ENCODE peak calls at places on chromosome 10, in nine cellular contexts. One of them, this sample, is unnamed.

GRCh38 chr10:6423004-6423403 is 157.1 kb downstream of the PRKCQ start:
- DNase-seq in breast epithelium: no peak
- DNase-seq in B cell: no peak
- DNase-seq in pancreas: no peak
- DNase-seq in lung: no peak
- DNase-seq in GM12865: no peak
- DNase-seq in CD8-positive, alpha-beta T cell: no peak
- DNase-seq in GM13977: no peak
- DNase-seq in esophagus squamous epithelium: no peak
- DNase-seq in this sample: no peak

GRCh38 chr10:90872648-90873020 is 860 bp downstream of the RPP30 start:
- DNase-seq in CD8-positive, alpha-beta T cell: no peak
- DNase-seq in B cell: no peak
- DNase-seq in breast epithelium: no peak
- DNase-seq in GM12865: peak
- DNase-seq in esophagus squamous epithelium: no peak
- DNase-seq in pancreas: no peak
- DNase-seq in lung: no peak
- DNase-seq in GM13977: no peak
- DNase-seq in this sample: no peak

GRCh38 chr10:104059364-104059763 is 26.3 kb downstream of the COL17A1 start:
- DNase-seq in GM13977: no peak
- DNase-seq in GM12865: no peak
- DNase-seq in breast epithelium: no peak
- DNase-seq in pancreas: no peak
- DNase-seq in esophagus squamous epithelium: no peak
- DNase-seq in lung: no peak
- DNase-seq in B cell: no peak
- DNase-seq in CD8-positive, alpha-beta T cell: no peak
- DNase-seq in this sample: no peak

GRCh38 chr10:87671416-87671815 is 11.7 kb downstream of the PAPSS2 start:
- DNase-seq in esophagus squamous epithelium: no peak
- DNase-seq in breast epithelium: no peak
- DNase-seq in lung: no peak
- DNase-seq in GM12865: no peak
- DNase-seq in pancreas: no peak
- DNase-seq in GM13977: no peak
- DNase-seq in B cell: no peak
- DNase-seq in CD8-positive, alpha-beta T cell: no peak
- DNase-seq in this sample: no peak

GRCh38 chr10:94315975-94316464 is 46.7 kb downstream of the NOC3L start:
- DNase-seq in lung: no peak
- DNase-seq in GM12865: no peak
- DNase-seq in pancreas: no peak
- DNase-seq in esophagus squamous epithelium: no peak
- DNase-seq in CD8-positive, alpha-beta T cell: no peak
- DNase-seq in B cell: no peak
- DNase-seq in breast epithelium: no peak
- DNase-seq in GM13977: no peak
- DNase-seq in this sample: no peak

GRCh38 chr10:78202386-78202785 is 168.7 kb downstream of the RPS24 start:
- DNase-seq in breast epithelium: no peak
- DNase-seq in GM13977: no peak
- DNase-seq in pancreas: no peak
- DNase-seq in CD8-positive, alpha-beta T cell: no peak
- DNase-seq in esophagus squamous epithelium: no peak
- DNase-seq in GM12865: no peak
- DNase-seq in B cell: no peak
- DNase-seq in lung: no peak
- DNase-seq in this sample: no peak

GRCh38 chr10:130045801-130046321 is 64.8 kb downstream of the C10orf143 start:
- DNase-seq in GM13977: no peak
- DNase-seq in CD8-positive, alpha-beta T cell: peak
- DNase-seq in GM12865: no peak
- DNase-seq in lung: no peak
- DNase-seq in esophagus squamous epithelium: no peak
- DNase-seq in B cell: no peak
- DNase-seq in pancreas: no peak
- DNase-seq in breast epithelium: no peak
- DNase-seq in this sample: no peak

GRCh38 chr10:122303271-122304053 is 32.4 kb downstream of the BTBD16 start:
- DNase-seq in CD8-positive, alpha-beta T cell: no peak
- DNase-seq in breast epithelium: no peak
- DNase-seq in lung: no peak
- DNase-seq in GM13977: no peak
- DNase-seq in esophagus squamous epithelium: no peak
- DNase-seq in B cell: no peak
- DNase-seq in pancreas: no peak
- DNase-seq in GM12865: no peak
- DNase-seq in this sample: no peak

GRCh38 chr10:48731654-48732053 is 47.0 kb downstream of the WDFY4 start:
- DNase-seq in CD8-positive, alpha-beta T cell: no peak
- DNase-seq in GM12865: no peak
- DNase-seq in GM13977: no peak
- DNase-seq in pancreas: no peak
- DNase-seq in lung: peak
- DNase-seq in B cell: no peak
- DNase-seq in breast epithelium: no peak
- DNase-seq in esophagus squamous epithelium: no peak
- DNase-seq in this sample: no peak

GRCh38 chr10:7410306-7410799 is 481 bp downstream of the SFMBT2 start:
- DNase-seq in CD8-positive, alpha-beta T cell: peak
- DNase-seq in breast epithelium: no peak
- DNase-seq in B cell: peak
- DNase-seq in pancreas: no peak
- DNase-seq in GM12865: peak
- DNase-seq in GM13977: peak
- DNase-seq in esophagus squamous epithelium: no peak
- DNase-seq in lung: no peak
- DNase-seq in this sample: peak

GRCh38 chr10:60944159-60944909 is at the start of gene RHOBTB1:
- DNase-seq in breast epithelium: peak
- DNase-seq in lung: peak
- DNase-seq in esophagus squamous epithelium: no peak
- DNase-seq in pancreas: peak
- DNase-seq in B cell: peak
- DNase-seq in GM12865: peak
- DNase-seq in GM13977: peak
- DNase-seq in CD8-positive, alpha-beta T cell: no peak
- DNase-seq in this sample: peak

GRCh38 chr10:32179836-32180235 is 123.6 kb upstream of the KIF5B start:
- DNase-seq in pancreas: no peak
- DNase-seq in esophagus squamous epithelium: no peak
- DNase-seq in B cell: no peak
- DNase-seq in breast epithelium: no peak
- DNase-seq in GM13977: no peak
- DNase-seq in CD8-positive, alpha-beta T cell: no peak
- DNase-seq in lung: no peak
- DNase-seq in GM12865: no peak
- DNase-seq in this sample: no peak

GRCh38 chr10:58264780-58265179 is 2.9 kb downstream of the IPMK start:
- DNase-seq in GM12865: no peak
- DNase-seq in GM13977: no peak
- DNase-seq in B cell: no peak
- DNase-seq in lung: no peak
- DNase-seq in esophagus squamous epithelium: no peak
- DNase-seq in breast epithelium: no peak
- DNase-seq in pancreas: no peak
- DNase-seq in CD8-positive, alpha-beta T cell: no peak
- DNase-seq in this sample: no peak

DNA sequence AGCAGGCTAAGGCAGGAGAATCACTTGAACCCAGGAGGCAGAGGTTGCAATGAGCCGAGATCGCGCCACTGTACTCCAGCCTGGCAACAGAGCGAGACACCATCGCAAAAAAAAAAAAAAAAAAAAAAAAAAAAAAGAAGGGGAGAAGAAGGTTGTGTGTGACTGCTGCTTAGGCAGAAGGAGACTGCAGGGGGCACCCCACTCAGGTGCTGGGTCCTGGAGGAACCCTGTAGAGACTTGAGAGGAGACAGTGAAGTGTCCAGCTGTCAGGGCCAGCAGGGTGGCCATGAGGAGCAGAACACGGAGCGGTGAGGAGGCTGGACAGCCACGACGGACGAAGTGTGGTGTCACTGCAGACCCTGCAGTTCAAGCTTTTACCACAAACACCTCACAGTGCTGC is 99.0 kb upstream of the NMT2 start:
- DNase-seq in lung: no peak
- DNase-seq in breast epithelium: no peak
- DNase-seq in CD8-positive, alpha-beta T cell: no peak
- DNase-seq in GM12865: no peak
- DNase-seq in pancreas: no peak
- DNase-seq in GM13977: no peak
- DNase-seq in B cell: no peak
- DNase-seq in esophagus squamous epithelium: no peak
- DNase-seq in this sample: no peak
- TF ChIP-seq CTCF in lung: no peak
- TF ChIP-seq CTCF in breast epithelium: no peak
- TF ChIP-seq CTCF in CD8-positive, alpha-beta T cell: no peak
- TF ChIP-seq CTCF in GM12865: no peak
- TF ChIP-seq CTCF in pancreas: no peak
- TF ChIP-seq CTCF in GM13977: no peak
- TF ChIP-seq CTCF in B cell: no peak
- TF ChIP-seq CTCF in esophagus squamous epithelium: no peak
- TF ChIP-seq CTCF in this sample: no peak

DNA sequence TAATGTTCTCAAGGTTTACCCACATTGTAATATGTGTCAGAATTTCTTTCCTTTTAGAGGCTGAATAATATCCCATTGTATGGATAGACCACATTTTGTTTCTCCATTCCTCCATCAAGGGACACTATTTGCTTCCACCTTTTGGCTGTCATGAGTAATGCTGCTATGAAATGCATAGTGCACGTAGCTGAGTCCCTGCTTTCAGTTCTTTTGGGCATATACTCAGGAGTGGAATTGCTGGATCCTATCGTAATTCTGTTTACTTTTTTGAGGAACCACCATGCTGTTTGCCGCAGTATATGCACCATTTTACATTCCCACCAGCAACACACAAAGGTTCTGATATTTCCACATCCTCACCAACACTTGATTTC is 60.0 kb downstream of the PRF1 start:
- DNase-seq in B cell: no peak
- DNase-seq in pancreas: no peak
- DNase-seq in GM12865: no peak
- DNase-seq in breast epithelium: no peak
- DNase-seq in GM13977: no peak
- DNase-seq in CD8-positive, alpha-beta T cell: no peak
- DNase-seq in lung: no peak
- DNase-seq in esophagus squamous epithelium: no peak
- DNase-seq in this sample: no peak
- TF ChIP-seq CTCF in B cell: no peak
- TF ChIP-seq CTCF in pancreas: no peak
- TF ChIP-seq CTCF in GM12865: peak
- TF ChIP-seq CTCF in breast epithelium: no peak
- TF ChIP-seq CTCF in GM13977: peak
- TF ChIP-seq CTCF in CD8-positive, alpha-beta T cell: no peak
- TF ChIP-seq CTCF in lung: no peak
- TF ChIP-seq CTCF in esophagus squamous epithelium: no peak
- TF ChIP-seq CTCF in this sample: no peak

DNA sequence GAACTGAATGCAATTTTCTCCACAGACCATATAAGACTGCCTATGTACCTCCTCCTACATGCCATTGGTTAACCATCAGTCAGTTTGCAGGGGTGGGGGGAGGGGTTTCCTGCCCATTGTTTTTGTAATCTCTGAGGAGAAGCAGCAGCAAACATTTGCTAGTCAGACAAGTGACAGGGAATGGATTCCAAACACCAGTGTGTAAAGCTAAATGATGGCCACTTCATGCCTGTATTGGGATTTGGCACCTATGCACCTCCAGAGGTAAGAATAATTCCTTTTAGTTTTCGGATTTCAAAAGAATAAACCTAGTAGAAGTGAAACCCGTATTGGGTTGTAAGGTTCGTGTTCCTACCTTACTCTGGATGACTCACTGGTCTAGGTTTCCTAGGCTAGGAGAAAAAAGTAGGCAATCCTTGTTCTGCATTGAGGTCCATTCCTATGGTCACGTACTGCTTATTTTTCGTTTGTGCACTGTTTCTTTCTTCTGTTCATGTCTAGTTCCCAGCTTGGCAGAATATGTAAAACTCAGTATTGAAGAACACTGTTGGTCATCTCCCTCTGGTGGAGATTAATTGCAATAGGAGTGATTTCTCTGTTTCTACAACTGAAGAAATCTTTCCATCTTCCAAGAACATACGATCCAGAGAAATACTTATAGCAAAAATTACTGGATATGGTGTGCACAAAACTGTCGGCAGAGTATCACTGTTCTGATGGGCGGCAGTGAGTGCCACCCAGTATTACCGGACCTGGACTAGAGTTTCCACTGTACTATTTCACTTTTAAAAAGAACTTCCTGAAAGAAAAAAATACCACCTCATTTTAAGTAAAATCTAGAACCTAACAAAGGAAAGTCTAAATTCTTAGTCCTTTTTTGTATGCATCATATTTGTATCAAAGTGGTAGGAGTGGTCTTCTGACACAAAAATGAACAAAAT is at the start of gene AKR1C3:
- DNase-seq in lung: no peak
- DNase-seq in esophagus squamous epithelium: no peak
- DNase-seq in CD8-positive, alpha-beta T cell: no peak
- DNase-seq in pancreas: peak
- DNase-seq in GM12865: peak
- DNase-seq in breast epithelium: no peak
- DNase-seq in GM13977: no peak
- DNase-seq in B cell: no peak
- DNase-seq in this sample: no peak
- TF ChIP-seq CTCF in lung: peak
- TF ChIP-seq CTCF in esophagus squamous epithelium: peak
- TF ChIP-seq CTCF in CD8-positive, alpha-beta T cell: peak
- TF ChIP-seq CTCF in pancreas: peak
- TF ChIP-seq CTCF in GM12865: no peak
- TF ChIP-seq CTCF in breast epithelium: peak
- TF ChIP-seq CTCF in GM13977: peak
- TF ChIP-seq CTCF in B cell: peak
- TF ChIP-seq CTCF in this sample: no peak

GRCh38 chr10:85784792-85785191 is 581.8 kb downstream of the GRID1 start:
- DNase-seq in pancreas: no peak
- DNase-seq in B cell: no peak
- DNase-seq in esophagus squamous epithelium: no peak
- DNase-seq in GM13977: no peak
- DNase-seq in GM12865: no peak
- DNase-seq in breast epithelium: no peak
- DNase-seq in CD8-positive, alpha-beta T cell: no peak
- DNase-seq in lung: no peak
- DNase-seq in this sample: no peak

GRCh38 chr10:85788570-85788969 is 578.0 kb downstream of the GRID1 start:
- DNase-seq in esophagus squamous epithelium: no peak
- DNase-seq in GM13977: no peak
- DNase-seq in breast epithelium: no peak
- DNase-seq in CD8-positive, alpha-beta T cell: no peak
- DNase-seq in lung: no peak
- DNase-seq in B cell: no peak
- DNase-seq in GM12865: no peak
- DNase-seq in pancreas: no peak
- DNase-seq in this sample: no peak

GRCh38 chr10:85787393-85787792 is 579.2 kb downstream of the GRID1 start:
- DNase-seq in breast epithelium: no peak
- DNase-seq in lung: no peak
- DNase-seq in B cell: no peak
- DNase-seq in esophagus squamous epithelium: no peak
- DNase-seq in pancreas: no peak
- DNase-seq in GM12865: no peak
- DNase-seq in CD8-positive, alpha-beta T cell: no peak
- DNase-seq in GM13977: no peak
- DNase-seq in this sample: no peak

GRCh38 chr10:85789125-85789524 is 577.5 kb downstream of the GRID1 start:
- DNase-seq in CD8-positive, alpha-beta T cell: no peak
- DNase-seq in B cell: no peak
- DNase-seq in pancreas: no peak
- DNase-seq in breast epithelium: no peak
- DNase-seq in GM13977: no peak
- DNase-seq in GM12865: no peak
- DNase-seq in esophagus squamous epithelium: no peak
- DNase-seq in lung: no peak
- DNase-seq in this sample: no peak

GRCh38 chr10:85786401-85786899 is 580.1 kb downstream of the GRID1 start:
- DNase-seq in CD8-positive, alpha-beta T cell: no peak
- DNase-seq in lung: no peak
- DNase-seq in GM13977: no peak
- DNase-seq in B cell: no peak
- DNase-seq in esophagus squamous epithelium: no peak
- DNase-seq in pancreas: no peak
- DNase-seq in breast epithelium: no peak
- DNase-seq in GM12865: peak
- DNase-seq in this sample: no peak
- TF ChIP-seq CTCF in CD8-positive, alpha-beta T cell: no peak
- TF ChIP-seq CTCF in lung: no peak
- TF ChIP-seq CTCF in GM13977: no peak
- TF ChIP-seq CTCF in B cell: no peak
- TF ChIP-seq CTCF in esophagus squamous epithelium: no peak
- TF ChIP-seq CTCF in pancreas: no peak
- TF ChIP-seq CTCF in breast epithelium: no peak
- TF ChIP-seq CTCF in GM12865: peak
- TF ChIP-seq CTCF in this sample: no peak

This sample was measured in HL-60.